ENCODE peak calls at places on chromosome 13, in eight cellular contexts. G is IMR-90, C is HFFc6, F is nephron progenitor cell, R is cardiac muscle cell, J is glutamatergic neuron, N is bronchial epithelial cell, Y is H9. D is an unnamed sample.

GRCh38 chr13:92991687-92992086 is 234.9 kb upstream of the GPC6 start:
- DNase-seq in C (no peak), Y (no peak), G (peak; percentile 11), R (no peak), N (no peak), F (no peak), J (no peak), D (no peak)

GRCh38 chr13:39538826-39539555 is 64.0 kb downstream of the LHFPL6 start:
- DNase-seq in R (no peak), N (no peak), Y (no peak), C (peak; percentile 65), G (peak; percentile 81), F (no peak), J (no peak), D (no peak)

GRCh38 chr13:50053844-50054243 is 38.6 kb downstream of the KCNRG start:
- DNase-seq in N (no peak), J (no peak), Y (no peak), F (no peak), R (no peak), G (no peak), C (no peak), D (no peak)

GRCh38 chr13:92188574-92188973 is 790.2 kb downstream of the GPC5 start:
- DNase-seq in J (no peak), G (no peak), Y (no peak), R (no peak), C (no peak), N (no peak), F (no peak), D (no peak)

GRCh38 chr13:49954674-49955455 is 18.7 kb upstream of the SPRYD7 start:
- DNase-seq in R (no peak), Y (no peak), G (peak; percentile 28), C (peak; percentile 2), F (no peak), J (no peak), N (no peak), D (no peak)

GRCh38 chr13:29888306-29888705 is 37.9 kb upstream of the UBL3 start:
- DNase-seq in Y (no peak), C (peak; percentile 30), N (no peak), J (no peak), F (no peak), R (no peak), G (peak; percentile 62), D (no peak)

GRCh38 chr13:72293206-72293605 is 426.2 kb upstream of the DACH1 start:
- DNase-seq in R (no peak), G (no peak), C (no peak), F (no peak), N (peak; percentile 39), Y (no peak), J (no peak), D (no peak)

GRCh38 chr13:63088226-63088625 is 1672.6 kb upstream of the PCDH20 start:
- DNase-seq in G (peak; percentile 59), C (no peak), N (no peak), J (no peak), F (no peak), Y (no peak), R (no peak), D (no peak)

GRCh38 chr13:20995245-20995829 is 66.0 kb downstream of the LATS2 start:
- DNase-seq in R (no peak), Y (peak; percentile 9), N (peak; percentile 41), C (no peak), G (no peak), F (no peak), J (no peak), D (no peak)

GRCh38 chr13:110113284-110113764 is 193.6 kb downstream of the COL4A1 start:
- DNase-seq in F (no peak), G (peak; percentile 80), J (no peak), R (no peak), C (peak; percentile 77), Y (no peak), N (peak; percentile 90), D (no peak)

GRCh38 chr13:77810430-77810829 is 108.2 kb downstream of the EDNRB start:
- DNase-seq in J (no peak), Y (no peak), N (peak; percentile 37), C (peak; percentile 1), R (peak; percentile 6), G (peak; percentile 34), F (no peak), D (no peak)
- TF ChIP-seq CTCF in J (peak; percentile 34), Y (peak; percentile 44), N (peak; percentile 30), C (no peak), R (no peak), G (peak; percentile 39), F (no peak), D (no peak)

GRCh38 chr13:102657630-102658029 is 37.2 kb downstream of the METTL21C start:
- DNase-seq in J (no peak), G (no peak), F (no peak), N (no peak), R (no peak), C (no peak), Y (no peak), D (no peak)
- TF ChIP-seq CTCF in J (peak; percentile 56), G (peak; percentile 15), F (peak; percentile 15), N (no peak), R (peak; percentile 30), C (peak; percentile 71), Y (peak; percentile 44), D (peak; percentile 36)

GRCh38 chr13:74015137-74015536 is 119.1 kb downstream of the KLF12 start:
- DNase-seq in Y (no peak), J (no peak), F (no peak), N (peak; percentile 51), G (peak; percentile 39), R (no peak), C (peak; percentile 4), D (no peak)
- TF ChIP-seq CTCF in Y (peak; percentile 53), J (peak; percentile 70), F (peak; percentile 20), N (peak; percentile 6), G (peak; percentile 24), R (peak; percentile 17), C (peak; percentile 71), D (peak; percentile 15)

GRCh38 chr13:112444001-112444311 is 67.8 kb downstream of the SPACA7 start:
- DNase-seq in Y (peak; percentile 90), G (peak; percentile 42), R (peak; percentile 79), N (peak; percentile 11), C (peak; percentile 24), F (peak; percentile 90), J (peak; percentile 88), D (peak; percentile 89)

GRCh38 chr13:112442483-112443090 is 66.4 kb downstream of the SPACA7 start:
- DNase-seq in C (no peak), J (no peak), N (peak; percentile 9), G (peak; percentile 5), Y (peak; percentile 49), R (no peak), F (no peak), D (peak; percentile 71)

GRCh38 chr13:112444416-112445399 is 68.6 kb downstream of the SPACA7 start:
- DNase-seq in G (no peak), J (no peak), F (no peak), N (no peak), C (no peak), R (no peak), Y (peak; percentile 21), D (peak; percentile 83)

GRCh38 chr13:112441779-112442310 is 65.7 kb downstream of the SPACA7 start:
- DNase-seq in R (no peak), F (no peak), J (no peak), G (no peak), Y (peak; percentile 21), N (no peak), C (no peak), D (peak; percentile 73)

DNA sequence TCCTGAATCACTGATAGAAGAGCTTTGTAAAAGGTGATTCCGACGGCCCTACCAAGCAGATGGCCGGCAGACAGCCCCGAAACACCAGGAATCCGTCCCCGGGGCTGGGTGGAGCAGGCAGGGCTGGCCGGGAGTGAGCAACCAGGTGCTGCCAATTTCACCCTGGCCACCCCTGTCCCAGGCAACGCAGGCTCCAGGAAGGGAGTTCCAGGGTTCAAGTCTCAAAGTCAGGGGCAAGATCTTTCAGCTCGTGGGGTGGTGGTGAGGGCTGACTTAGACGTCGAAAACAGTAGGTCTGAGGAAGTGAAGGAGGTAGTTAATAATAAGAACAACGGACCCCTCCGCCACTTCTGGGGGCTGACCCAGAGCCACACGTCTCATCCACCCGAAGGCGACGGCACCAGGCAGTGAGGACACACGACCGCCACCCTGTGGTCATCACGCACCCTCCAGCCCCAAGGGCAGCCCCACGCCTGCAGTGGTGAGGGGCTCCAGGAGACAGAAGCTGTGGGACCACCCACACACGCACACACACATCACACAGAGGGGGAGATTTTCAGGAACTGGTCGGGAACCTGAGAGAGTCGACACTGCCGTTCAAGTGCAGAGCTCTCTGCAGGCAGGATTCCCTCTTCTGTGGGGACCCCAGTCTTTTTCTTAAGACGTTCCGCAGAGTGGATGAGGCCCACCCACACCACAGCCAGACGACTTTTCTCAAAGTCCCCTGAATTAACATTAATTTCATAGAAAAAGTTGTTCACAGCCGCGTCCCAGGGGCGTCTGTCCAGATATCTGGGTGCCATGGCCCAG is 67.2 kb downstream of the SPACA7 start:
- DNase-seq in G (no peak), Y (peak; percentile 66), R (peak; percentile 41), F (peak; percentile 66), J (peak; percentile 66), N (no peak), C (no peak), D (peak; percentile 78)
- TF ChIP-seq CTCF in G (peak; percentile 35), Y (peak; percentile 50), R (peak; percentile 34), F (no peak), J (no peak), N (peak; percentile 39), C (no peak), D (no peak)